ENCODE peak calls at places on chromosome 2, in six cellular contexts. T is non-pigmented ciliary epithelial cell; U is NK-92 treated with Interleukin-12 subunit alpha and Interleukin-12 subunit beta, amount 100 ng/mL, for 24 hours; R is AG10803; X is PC-3; V is HCEC 1CT. A is an unnamed sample.

GRCh38 chr2:166384774-166385173 is 9.0 kb upstream of the SCN9A start:
- DNase-seq in T (no peak), U (no peak), R (peak), X (peak), V (peak), A (peak)

GRCh38 chr2:72082887-72083286 is 64.8 kb downstream of the CYP26B1 start:
- DNase-seq in T (no peak), U (no peak), R (no peak), X (no peak), V (no peak), A (no peak)

GRCh38 chr2:32712870-32713269 is 85.0 kb downstream of the TTC27 start:
- DNase-seq in T (no peak), U (no peak), R (peak), X (no peak), V (no peak), A (no peak)

GRCh38 chr2:189163889-189164288 is 15.7 kb downstream of the COL5A2 start:
- DNase-seq in T (peak), U (no peak), R (peak), X (peak), V (peak), A (no peak)

GRCh38 chr2:102004588-102004987 is 12.8 kb downstream of the IL1R2 start:
- DNase-seq in T (no peak), U (no peak), R (no peak), X (no peak), V (no peak), A (no peak)

GRCh38 chr2:53633441-53633840 is 134.2 kb upstream of the CHAC2 start:
- DNase-seq in T (no peak), U (no peak), R (peak), X (peak), V (no peak), A (no peak)

GRCh38 chr2:7744827-7745226 is 827.6 kb downstream of the RNF144A start:
- DNase-seq in T (no peak), U (peak), R (no peak), X (peak), V (no peak), A (no peak)

GRCh38 chr2:24754985-24755690 is 38.1 kb downstream of the PTRHD1 start:
- DNase-seq in T (no peak), U (no peak), R (no peak), X (no peak), V (no peak), A (no peak)

GRCh38 chr2:144430722-144431163 is 89.2 kb downstream of the ZEB2 start:
- DNase-seq in T (no peak), U (no peak), R (peak), X (no peak), V (peak), A (no peak)

GRCh38 chr2:201858781-201859180 is 52.4 kb downstream of the CDK15 start:
- DNase-seq in T (no peak), U (no peak), R (peak), X (no peak), V (peak), A (peak)

GRCh38 chr2:26772064-26773001 is 8.2 kb downstream of the SLC35F6 start:
- DNase-seq in T (no peak), U (no peak), R (peak), X (peak), V (peak), A (no peak)

GRCh38 chr2:19883486-19883885 is 18.3 kb downstream of the TTC32 start:
- DNase-seq in T (no peak), U (no peak), R (no peak), X (no peak), V (no peak), A (no peak)

GRCh38 chr2:237222178-237222577 is 136.5 kb downstream of the COPS8 start:
- DNase-seq in T (no peak), U (no peak), R (peak), X (peak), V (peak), A (peak)

GRCh38 chr2:241803387-241804325 is 5.3 kb upstream of the NEU4 start:
- DNase-seq in T (no peak), U (no peak), R (peak), X (no peak), V (peak), A (no peak)

GRCh38 chr2:30371772-30372373 is 75.2 kb upstream of the LCLAT1 start:
- DNase-seq in T (no peak), U (no peak), R (peak), X (no peak), V (no peak), A (no peak)

GRCh38 chr2:96527990-96528679 is 8.4 kb upstream of the ARID5A start:
- DNase-seq in T (no peak), U (no peak), R (no peak), X (no peak), V (no peak), A (no peak)

GRCh38 chr2:149716687-149717086 is 129.1 kb upstream of the MMADHC start:
- DNase-seq in T (no peak), U (no peak), R (no peak), X (no peak), V (no peak), A (no peak)

GRCh38 chr2:69603146-69603743 is 40.3 kb downstream of the AAK1 start:
- DNase-seq in T (no peak), U (no peak), R (no peak), X (no peak), V (no peak), A (no peak)

GRCh38 chr2:3727397-3728045 is 24.1 kb downstream of the DCDC2C start:
- DNase-seq in T (no peak), U (no peak), R (no peak), X (no peak), V (no peak), A (no peak)

GRCh38 chr2:215397632-215398341 is 38.1 kb downstream of the FN1 start:
- DNase-seq in T (no peak), U (no peak), R (no peak), X (no peak), V (no peak), A (no peak)

GRCh38 chr2:96602330-96602823 is 35.7 kb downstream of the KANSL3 start:
- DNase-seq in T (no peak), U (no peak), R (no peak), X (peak), V (no peak), A (no peak)

GRCh38 chr2:62267687-62268086 is 71.8 kb downstream of the B3GNT2 start:
- DNase-seq in T (no peak), U (no peak), R (no peak), X (no peak), V (no peak), A (no peak)

GRCh38 chr2:42928692-42929576 is 136.6 kb upstream of the HAAO start:
- DNase-seq in T (no peak), U (no peak), R (peak), X (peak), V (peak), A (no peak)

GRCh38 chr2:10252651-10253050 is 50.1 kb upstream of the HPCAL1 start:
- DNase-seq in T (no peak), U (no peak), R (no peak), X (no peak), V (no peak), A (no peak)

GRCh38 chr2:54605836-54606235 is 117.6 kb upstream of the EML6 start:
- DNase-seq in T (peak), U (no peak), R (peak), X (no peak), V (no peak), A (peak)

GRCh38 chr2:119350311-119350998 is 16.2 kb downstream of the C2orf76 start:
- DNase-seq in T (no peak), U (no peak), R (no peak), X (no peak), V (no peak), A (no peak)

GRCh38 chr2:55087501-55087900 is 37.2 kb upstream of the RTN4 start:
- DNase-seq in T (no peak), U (no peak), R (no peak), X (no peak), V (peak), A (no peak)

GRCh38 chr2:224395646-224396390 is 6.1 kb downstream of the FAM124B start:
- DNase-seq in T (no peak), U (no peak), R (no peak), X (peak), V (no peak), A (no peak)

GRCh38 chr2:20144861-20145260 is 80.1 kb downstream of the SDC1 start:
- DNase-seq in T (no peak), U (no peak), R (no peak), X (no peak), V (no peak), A (no peak)

GRCh38 chr2:36246320-36246990 is 109.1 kb upstream of the CRIM1 start:
- DNase-seq in T (no peak), U (no peak), R (no peak), X (no peak), V (no peak), A (peak)

GRCh38 chr2:29033172-29033571 is 41.2 kb downstream of the PCARE start:
- DNase-seq in T (no peak), U (no peak), R (peak), X (peak), V (peak), A (no peak)

GRCh38 chr2:164840930-164841718 is 499 bp downstream of the COBLL1 start:
- DNase-seq in T (no peak), U (no peak), R (peak), X (peak), V (peak), A (peak)

GRCh38 chr2:203533696-203534471 is 1.2 kb downstream of the RAPH1 start:
- DNase-seq in T (no peak), U (no peak), R (peak), X (peak), V (peak), A (peak)

GRCh38 chr2:28952806-28953190 is 28.3 kb upstream of the TOGARAM2 start:
- DNase-seq in T (no peak), U (no peak), R (no peak), X (no peak), V (no peak), A (no peak)

GRCh38 chr2:181077128-181077709 is 96.8 kb downstream of the UBE2E3 start:
- DNase-seq in T (no peak), U (no peak), R (peak), X (peak), V (peak), A (peak)

GRCh38 chr2:158740591-158740990 is 54.5 kb upstream of the DAPL1 start:
- DNase-seq in T (no peak), U (no peak), R (peak), X (peak), V (peak), A (peak)